ENCODE peak calls at places on chromosomes 13 and 19, in five cellular contexts. A is CD14-positive monocyte, V is GM20000, D is HT-29, B is NCI-H1105. G is an unnamed sample.

GRCh38 chr13:113918580-113918979 is 54.7 kb upstream of the GAS6 start:
- DNase-seq in A (no peak), V (no peak), D (no peak), B (no peak), G (no peak)

GRCh38 chr19:7552781-7553180 is 17.3 kb downstream of the PNPLA6 start:
- DNase-seq in A (no peak), V (peak), D (no peak), B (no peak), G (no peak)

GRCh38 chr19:10309423-10309822 is at the start of gene ZGLP1:
- DNase-seq in A (no peak), V (no peak), D (no peak), B (no peak), G (no peak)

GRCh38 chr19:38145627-38146026 is 78.4 kb downstream of the DPF1 start:
- DNase-seq in A (no peak), V (no peak), D (no peak), B (no peak), G (no peak)

GRCh38 chr13:37277435-37278144 is 172.1 kb upstream of the CSNK1A1L start:
- DNase-seq in A (no peak), V (no peak), D (no peak), B (no peak), G (no peak)

GRCh38 chr19:55305491-55305890 is 19.6 kb downstream of the TMEM150B start:
- DNase-seq in A (no peak), V (peak), D (peak), B (peak), G (no peak)

GRCh38 chr13:26377038-26377437 is 123.1 kb downstream of the CDK8 start:
- DNase-seq in A (no peak), V (no peak), D (peak), B (no peak), G (no peak)

GRCh38 chr19:33767898-33768413 is 28.7 kb upstream of the KCTD15 start:
- DNase-seq in A (no peak), V (no peak), D (peak), B (no peak), G (no peak)

GRCh38 chr19:4363571-4364304 is 20.4 kb downstream of the MPND start:
- DNase-seq in A (no peak), V (no peak), D (no peak), B (no peak), G (no peak)

GRCh38 chr13:20350819-20351218 is 118.7 kb upstream of the GJB6 start:
- DNase-seq in A (no peak), V (no peak), D (no peak), B (no peak), G (no peak)

GRCh38 chr13:105990256-105990958 is 545.1 kb downstream of the EFNB2 start:
- DNase-seq in A (no peak), V (no peak), D (no peak), B (no peak), G (no peak)

GRCh38 chr13:81051873-81052272 is 710.9 kb upstream of the SPRY2 start:
- DNase-seq in A (no peak), V (no peak), D (peak), B (no peak), G (no peak)

GRCh38 chr19:47521473-47522180 is 6.8 kb upstream of the NAPA start:
- DNase-seq in A (no peak), V (no peak), D (no peak), B (no peak), G (no peak)

GRCh38 chr13:28031220-28031903 is 42.9 kb upstream of the URAD start:
- DNase-seq in A (peak), V (peak), D (no peak), B (no peak), G (no peak)

GRCh38 chr19:13169769-13170168 is 19.6 kb downstream of the IER2 start:
- DNase-seq in A (no peak), V (no peak), D (peak), B (no peak), G (no peak)

GRCh38 chr13:27868639-27869435 is 51.0 kb upstream of the PDX1 start:
- DNase-seq in A (no peak), V (peak), D (peak), B (no peak), G (no peak)